ENCODE peak calls at places on chromosomes 4 and X, in eight cellular contexts. L is substantia nigra, B is HT1080, H is T follicular helper cell, K is cardiac muscle cell, W is hepatocyte, F is neural crest cell, Y is AG09319. C is an unnamed sample.

GRCh38 chrX:30307466-30307865 is 1.7 kb downstream of the NR0B1 start:
- DNase-seq in L (no peak), B (no peak), H (no peak), K (no peak), W (no peak), F (no peak), Y (no peak), C (no peak)

GRCh38 chr4:83753260-83753659 is 217.4 kb downstream of the GPAT3 start:
- DNase-seq in L (no peak), B (no peak), H (no peak), K (no peak), W (no peak), F (no peak), Y (no peak), C (no peak)

GRCh38 chr4:90328558-90328957 is 201.4 kb downstream of the CCSER1 start:
- DNase-seq in L (no peak), B (peak; percentile 35), H (no peak), K (peak; percentile 73), W (peak; percentile 14), F (peak; percentile 9), Y (no peak), C (no peak)

GRCh38 chr4:153232768-153233167 is 28.5 kb downstream of the TRIM2 start:
- DNase-seq in L (no peak), B (peak; percentile 40), H (no peak), K (peak; percentile 88), W (peak; percentile 43), F (no peak), Y (no peak), C (peak; percentile 39)

GRCh38 chrX:150152036-150152435 is 211.1 kb upstream of the MAMLD1 start:
- DNase-seq in L (no peak), B (no peak), H (no peak), K (no peak), W (no peak), F (no peak), Y (no peak), C (no peak)

GRCh38 chrX:113644426-113644825 is 803.8 kb upstream of the AMOT start:
- DNase-seq in L (no peak), B (peak; percentile 72), H (no peak), K (no peak), W (no peak), F (no peak), Y (no peak), C (no peak)

GRCh38 chr4:14871676-14872430 is 130.4 kb upstream of the CPEB2 start:
- DNase-seq in L (no peak), B (peak; percentile 49), H (peak; percentile 12), K (peak; percentile 59), W (no peak), F (no peak), Y (no peak), C (peak; percentile 36)

GRCh38 chr4:139721789-139722188 is 56.2 kb downstream of the MGST2 start:
- DNase-seq in L (no peak), B (no peak), H (no peak), K (no peak), W (no peak), F (no peak), Y (no peak), C (no peak)

GRCh38 chr4:128528793-128529553 is 241.4 kb upstream of the PGRMC2 start:
- DNase-seq in L (no peak), B (peak; percentile 97), H (no peak), K (peak; percentile 67), W (peak; percentile 74), F (no peak), Y (peak; percentile 92), C (no peak)

GRCh38 chrX:368811-369562 is 17.7 kb downstream of the PPP2R3B start:
- DNase-seq in L (no peak), B (no peak), H (no peak), K (peak; percentile 85), W (no peak), F (no peak), Y (no peak), C (no peak)

GRCh38 chrX:123340691-123341090 is 156.6 kb downstream of the GRIA3 start:
- DNase-seq in L (no peak), B (no peak), H (no peak), K (no peak), W (peak; percentile 7), F (no peak), Y (peak; percentile 16), C (no peak)

GRCh38 chr4:80362578-80363181 is 27.1 kb downstream of the CFAP299 start:
- DNase-seq in L (no peak), B (peak; percentile 39), H (peak; percentile 33), K (peak; percentile 60), W (peak; percentile 73), F (peak; percentile 45), Y (no peak), C (peak; percentile 59)

GRCh38 chr4:42489095-42489494 is 91.8 kb downstream of the SHISA3 start:
- DNase-seq in L (no peak), B (no peak), H (no peak), K (no peak), W (no peak), F (no peak), Y (no peak), C (no peak)

GRCh38 chr4:181688416-181688815 is 554.8 kb upstream of the TENM3 start:
- DNase-seq in L (no peak), B (peak; percentile 62), H (no peak), K (no peak), W (no peak), F (no peak), Y (no peak), C (no peak)

GRCh38 chr4:98117363-98117762 is 25.9 kb downstream of the STPG2 start:
- DNase-seq in L (no peak), B (no peak), H (no peak), K (no peak), W (no peak), F (no peak), Y (no peak), C (no peak)

GRCh38 chrX:111719426-111720210 is 38.6 kb downstream of the ALG13 start:
- DNase-seq in L (no peak), B (no peak), H (no peak), K (no peak), W (peak; percentile 13), F (no peak), Y (no peak), C (peak; percentile 8)

GRCh38 chr4:8334786-8335460 is 65.4 kb downstream of the HTRA3 start:
- DNase-seq in L (no peak), B (no peak), H (no peak), K (no peak), W (peak; percentile 49), F (no peak), Y (no peak), C (no peak)

GRCh38 chr4:53777244-53777984 is 186.1 kb upstream of the LNX1 start:
- DNase-seq in L (no peak), B (peak; percentile 80), H (no peak), K (no peak), W (peak; percentile 33), F (no peak), Y (peak; percentile 46), C (no peak)

C was measured in KBM-7.